ENCODE peak calls at places on chromosome 10, in four cellular contexts. K is HCT116, M is stomach, C is sigmoid colon. H is an unnamed sample.
A peak's percentile ranks its signal among the peaks of the same experiment; 100 is the strongest.

GRCh38 chr10:132078746-132079345 is 13.1 kb downstream of the JAKMIP3 start:
- DNase-seq in C (no peak), K (no peak), M (no peak), H (no peak)

GRCh38 chr10:114077347-114077746 is 33.7 kb downstream of the ADRB1 start:
- DNase-seq in K (no peak), M (no peak), C (no peak), H (no peak)

GRCh38 chr10:24340429-24340828 is 131.5 kb downstream of the KIAA1217 start:
- DNase-seq in C (no peak), K (no peak), M (no peak), H (no peak)

GRCh38 chr10:118300266-118300665 is 41.9 kb downstream of the FAM204A start:
- DNase-seq in M (no peak), K (no peak), C (no peak), H (no peak)

GRCh38 chr10:44344727-44345126 is 40.2 kb downstream of the CXCL12 start:
- DNase-seq in C (no peak), M (no peak), K (no peak), H (no peak)

GRCh38 chr10:62818426-62819011 is 2.4 kb upstream of the EGR2 start:
- DNase-seq in K (no peak), C (no peak), M (no peak), H (no peak)

GRCh38 chr10:47214520-47214919 is 85.5 kb upstream of the GDF10 start:
- DNase-seq in K (no peak), M (no peak), C (no peak), H (no peak)

GRCh38 chr10:6108631-6109443 is 20.0 kb downstream of the RBM17 start:
- DNase-seq in C (no peak), K (peak; percentile 13), M (no peak), H (no peak)

GRCh38 chr10:131641231-131641630 is 259.6 kb upstream of the PPP2R2D start:
- DNase-seq in C (no peak), K (no peak), M (peak; percentile 77), H (no peak)

GRCh38 chr10:62830577-62831122 is 14.5 kb upstream of the EGR2 start:
- DNase-seq in M (no peak), K (no peak), C (no peak), H (no peak)

GRCh38 chr10:67045404-67045803 is 119.6 kb downstream of the LRRTM3 start:
- DNase-seq in C (peak; percentile 36), M (no peak), K (no peak), H (no peak)

GRCh38 chr10:63553031-63553430 is 31.8 kb downstream of the REEP3 start:
- DNase-seq in C (no peak), K (peak; percentile 70), M (no peak), H (no peak)

GRCh38 chr10:122980209-122981065 is at the start of gene PSTK:
- DNase-seq in C (peak; percentile 96), M (peak; percentile 90), K (peak; percentile 94), H (peak; percentile 89)

GRCh38 chr10:12726971-12727831 is 274.3 kb downstream of the CCDC3 start:
- DNase-seq in M (no peak), K (no peak), C (peak; percentile 58), H (no peak)

GRCh38 chr10:61136151-61136550 is 192.2 kb upstream of the RHOBTB1 start:
- DNase-seq in M (no peak), K (no peak), C (no peak), H (no peak)

GRCh38 chr10:46549171-46550075 is 7.0 kb downstream of the GPRIN2 start:
- DNase-seq in K (no peak), M (peak; percentile 25), C (peak; percentile 68), H (no peak)

GRCh38 chr10:113858541-113858940 is 4.1 kb downstream of the NHLRC2 start:
- DNase-seq in C (no peak), K (no peak), M (no peak), H (no peak)

GRCh38 chr10:127148933-127149220 is 47.5 kb downstream of the INSYN2A start:
- DNase-seq in M (no peak), C (no peak), K (peak; percentile 66), H (no peak)

GRCh38 chr10:14405076-14406065 is 74.6 kb upstream of the FRMD4A start:
- DNase-seq in C (no peak), M (no peak), K (no peak), H (no peak)

GRCh38 chr10:133258066-133258817 is 18.4 kb downstream of the ADAM8 start:
- DNase-seq in M (peak; percentile 92), C (no peak), K (no peak), H (no peak)

GRCh38 chr10:133255323-133255722 is 17.7 kb downstream of the VENTX start:
- DNase-seq in M (no peak), K (no peak), C (no peak), H (no peak)

GRCh38 chr10:133258818-133259602 is 17.7 kb downstream of the ADAM8 start:
- DNase-seq in C (peak; percentile 90), M (peak; percentile 77), K (peak; percentile 81), H (no peak)

GRCh38 chr10:133259603-133259992 is 17.1 kb downstream of the ADAM8 start:
- DNase-seq in K (no peak), M (no peak), C (no peak), H (no peak)

GRCh38 chr10:133257489-133258065 is 19.1 kb downstream of the ADAM8 start:
- DNase-seq in M (peak; percentile 86), K (no peak), C (peak; percentile 81), H (peak; percentile 53)
- TF ChIP-seq CTCF in M (peak; percentile 16), K (peak; percentile 33), C (peak; percentile 18), H (no peak)

GRCh38 chr10:119368991-119369869 is 161.9 kb downstream of the GRK5 start:
- DNase-seq in M (no peak), C (no peak), K (no peak), H (no peak)

GRCh38 chr10:119371704-119372663 is 164.6 kb downstream of the GRK5 start:
- DNase-seq in M (no peak), C (no peak), K (no peak), H (no peak)

GRCh38 chr10:119370972-119371703 is 163.8 kb downstream of the GRK5 start:
- DNase-seq in M (no peak), C (peak; percentile 75), K (no peak), H (peak; percentile 56)

GRCh38 chr10:119368581-119368980 is 161.2 kb downstream of the GRK5 start:
- DNase-seq in M (no peak), C (no peak), K (no peak), H (no peak)

GRCh38 chr10:119370046-119370770 is 162.8 kb downstream of the GRK5 start:
- DNase-seq in M (no peak), K (no peak), C (no peak), H (no peak)
- TF ChIP-seq POLR2AphosphoS5 in M (no peak), K (no peak), C (no peak), H (no peak)

GRCh38 chr10:42367532-42368230 is 270.7 kb downstream of the ZNF33B start:
- DNase-seq in M (no peak), C (peak; percentile 84), K (no peak), H (peak; percentile 86)
- TF ChIP-seq POLR2A in M (no peak), C (no peak), K (no peak), H (no peak)

DNA sequence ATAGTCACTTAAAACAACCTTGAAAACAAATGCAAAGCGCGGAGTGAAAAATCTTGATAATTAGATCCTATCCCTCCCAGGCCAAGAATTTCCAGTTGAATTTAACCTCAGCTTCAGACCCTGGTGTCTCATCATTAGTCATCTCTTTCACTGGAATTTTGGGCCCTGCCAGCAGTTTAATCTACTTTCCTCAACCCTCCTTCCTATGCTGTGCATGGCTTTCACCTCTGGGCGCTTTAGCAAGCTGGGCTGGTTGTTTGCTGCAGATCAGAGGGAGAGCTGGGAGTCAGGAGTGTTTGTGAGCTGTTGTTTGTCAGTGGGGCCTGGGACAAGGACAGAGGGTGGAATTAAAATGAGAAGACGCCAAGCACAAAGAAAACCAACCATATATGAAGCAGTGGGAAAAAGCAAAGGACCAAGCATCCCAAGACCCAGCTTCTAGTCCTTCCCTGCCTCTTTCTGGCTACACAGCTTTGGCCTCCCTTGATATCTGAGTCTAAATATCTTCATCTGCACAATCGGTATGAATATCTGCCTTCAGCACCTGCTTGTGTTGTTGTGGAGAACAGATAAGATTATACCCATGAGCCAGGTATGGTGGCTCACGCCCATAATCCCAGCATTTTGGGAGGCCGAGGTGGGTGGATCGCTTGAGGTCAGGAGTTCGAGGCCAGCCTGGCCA is 13.5 kb downstream of the MYOF start:
- DNase-seq in K (peak; percentile 89), M (no peak), C (no peak), H (no peak)
- TF ChIP-seq CTCF in K (no peak), M (no peak), C (no peak), H (no peak)

GRCh38 chr10:126130291-126130710 is 233.9 kb downstream of the FANK1 start:
- DNase-seq in M (no peak), K (no peak), C (no peak), H (no peak)
- TF ChIP-seq POLR2AphosphoS5 in M (no peak), K (no peak), C (no peak), H (peak; percentile 54)

GRCh38 chr10:125160856-125161569 is 650 bp upstream of the CTBP2 start:
- DNase-seq in K (peak; percentile 82), M (peak; percentile 63), C (peak; percentile 93), H (peak; percentile 73)
- TF ChIP-seq POLR2A in K (peak; percentile 36), M (no peak), C (no peak), H (no peak)

GRCh38 chr10:97059006-97059871 is 126.5 kb downstream of the SLIT1 start:
- DNase-seq in K (no peak), C (no peak), M (no peak), H (no peak)
- TF ChIP-seq CTCF in K (no peak), C (no peak), M (no peak), H (no peak)

GRCh38 chr10:102616071-102616770 is 28.1 kb upstream of the TRIM8 start:
- DNase-seq in M (no peak), K (no peak), C (peak; percentile 93), H (no peak)
- TF ChIP-seq POLR2AphosphoS5 in M (no peak), K (no peak), C (no peak), H (no peak)

DNA sequence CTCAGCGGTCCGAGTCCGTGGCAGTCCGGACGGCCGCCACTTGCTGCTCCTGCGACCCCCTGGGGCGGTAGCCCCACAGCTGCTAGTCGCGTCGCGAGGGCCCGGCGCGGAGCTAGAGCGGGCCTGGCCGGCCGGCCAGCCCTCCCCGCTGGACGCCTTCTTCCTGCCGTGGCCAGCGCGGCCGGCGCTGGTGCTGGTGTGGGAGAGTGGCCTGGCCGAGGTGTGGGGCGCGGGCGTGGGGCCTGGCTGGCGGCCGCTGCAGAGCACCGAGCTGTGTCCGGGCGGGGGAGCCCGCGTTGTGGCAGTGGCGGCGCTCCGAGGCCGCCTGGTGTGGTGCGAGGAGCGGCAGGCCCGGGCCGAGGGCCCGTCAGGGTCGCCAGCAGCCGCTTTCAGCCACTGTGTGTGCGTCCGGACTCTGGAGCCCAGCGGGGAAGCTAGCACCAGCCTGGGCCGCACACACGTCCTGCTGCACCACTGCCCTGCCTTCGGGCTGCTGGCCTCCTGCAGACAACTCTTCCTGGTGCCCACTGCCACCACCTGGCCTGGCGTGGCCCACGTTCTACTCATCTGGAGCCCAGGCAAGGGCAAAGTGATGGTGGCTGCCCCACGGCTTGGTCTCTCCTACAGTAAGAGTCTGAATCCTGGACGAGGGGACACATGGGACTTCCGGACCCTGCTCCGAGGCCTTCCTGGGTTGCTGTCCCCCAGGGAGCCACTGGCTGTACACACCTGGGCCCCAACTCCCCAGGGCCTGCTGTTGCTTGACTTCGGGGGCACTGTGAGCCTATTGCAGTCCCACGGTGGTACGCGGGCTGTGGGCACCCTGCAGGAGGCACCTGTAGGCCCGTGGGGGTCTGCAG is 642 bp downstream of the HPS6 start:
- DNase-seq in C (peak; percentile 68), M (peak; percentile 34), K (no peak), H (no peak)
- TF ChIP-seq POLR2A in C (no peak), M (no peak), K (no peak), H (no peak)

H was measured in breast epithelium.